ENCODE peak calls at places on chromosome 7, in four cellular contexts. I, U, S and Q are unnamed samples.

GRCh38 chr7:155377837-155378579 is 79.9 kb upstream of the EN2 start:
- DNase-seq in U (peak; percentile 32), S (no peak), I (no peak), Q (no peak)

GRCh38 chr7:102953421-102953820 is 40.6 kb downstream of the LRRC17 start:
- DNase-seq in U (no peak), I (no peak), S (no peak), Q (no peak)

GRCh38 chr7:139016931-139017511 is 18.8 kb downstream of the ZC3HAV1L start:
- DNase-seq in I (peak; percentile 80), U (peak; percentile 50), S (peak; percentile 72), Q (no peak)

GRCh38 chr7:16649196-16649595 is 3.2 kb downstream of the BZW2 start:
- DNase-seq in I (no peak), U (peak; percentile 33), S (no peak), Q (no peak)

GRCh38 chr7:38007096-38007495 is 86.7 kb downstream of the EPDR1 start:
- DNase-seq in S (no peak), I (no peak), U (no peak), Q (no peak)

GRCh38 chr7:69105092-69105491 is 493.2 kb upstream of the AUTS2 start:
- DNase-seq in U (no peak), I (no peak), S (no peak), Q (peak; percentile 60)

GRCh38 chr7:95687759-95688343 is 84.5 kb upstream of the DYNC1I1 start:
- DNase-seq in S (no peak), I (peak; percentile 71), U (peak; percentile 16), Q (no peak)

GRCh38 chr7:144526912-144527610 is 123.6 kb upstream of the NOBOX start:
- DNase-seq in S (no peak), U (no peak), I (no peak), Q (no peak)

GRCh38 chr7:30907527-30908267 is 4.0 kb upstream of the AQP1 start:
- DNase-seq in S (no peak), I (no peak), U (no peak), Q (no peak)

GRCh38 chr7:106415433-106415832 is 130.7 kb upstream of the NAMPT start:
- DNase-seq in S (no peak), I (no peak), U (no peak), Q (no peak)

GRCh38 chr7:106418526-106418925 is 133.7 kb upstream of the NAMPT start:
- DNase-seq in I (no peak), U (peak; percentile 72), S (no peak), Q (no peak)

GRCh38 chr7:106416430-106416829 is 131.6 kb upstream of the NAMPT start:
- DNase-seq in S (no peak), I (no peak), U (no peak), Q (no peak)

GRCh38 chr7:106418094-106418493 is 133.3 kb upstream of the NAMPT start:
- DNase-seq in U (peak; percentile 70), I (no peak), S (peak; percentile 42), Q (peak; percentile 39)

GRCh38 chr7:106417273-106417902 is 132.6 kb upstream of the NAMPT start:
- DNase-seq in S (no peak), I (peak; percentile 67), U (peak; percentile 51), Q (peak; percentile 49)
- H3K27ac ChIP-seq in S (no peak overlapping the region), I (peak overlapping the region; percentile 47), U (peak overlapping the region; percentile 56), Q (peak overlapping the region; percentile 83)

GRCh38 chr7:116400526-116400925 is 99.0 kb upstream of the CAV2 start:
- DNase-seq in S (no peak), U (peak; percentile 29), I (no peak), Q (no peak)
- H3K27ac ChIP-seq in S (no peak overlapping the region), U (peak overlapping the region; percentile 74), I (peak overlapping the region; percentile 37), Q (peak overlapping the region; percentile 77)

GRCh38 chr7:140036224-140036651 is 26.5 kb downstream of the PARP12 start:
- DNase-seq in U (no peak), I (no peak), S (no peak), Q (no peak)

GRCh38 chr7:140033779-140034363 is 28.9 kb downstream of the PARP12 start:
- DNase-seq in U (peak; percentile 94), S (no peak), I (no peak), Q (peak; percentile 67)

GRCh38 chr7:140035400-140036223 is 27.1 kb downstream of the PARP12 start:
- DNase-seq in I (peak; percentile 9), U (peak; percentile 70), S (no peak), Q (no peak)

GRCh38 chr7:140031364-140031763 is 31.4 kb downstream of the PARP12 start:
- DNase-seq in U (no peak), S (peak; percentile 38), I (no peak), Q (no peak)

DNA sequence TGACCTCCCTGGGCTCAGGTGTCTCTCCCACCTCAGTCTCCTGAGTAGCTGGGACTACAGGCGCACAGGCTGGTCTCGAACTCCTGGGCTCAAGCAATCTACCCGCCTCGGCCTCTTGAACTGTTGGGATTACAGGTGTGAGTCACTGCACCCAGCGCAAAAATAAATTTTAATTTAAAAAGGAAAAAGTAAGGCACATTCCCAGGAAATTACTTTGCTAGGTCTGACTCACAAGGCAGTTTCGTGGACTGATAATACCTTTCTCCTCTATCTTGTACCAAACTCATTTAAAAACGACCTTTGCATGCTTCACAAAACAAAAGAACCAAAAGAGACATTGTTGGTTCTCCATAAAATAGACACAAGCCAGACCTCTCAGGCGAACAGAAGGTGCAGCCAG is 29.7 kb downstream of the PARP12 start:
- DNase-seq in S (no peak), I (no peak), U (peak; percentile 21), Q (no peak)
- H3K27ac ChIP-seq in S (no peak overlapping the region), I (no peak overlapping the region), U (peak overlapping the region; percentile 81), Q (peak overlapping the region; percentile 76)

DNA sequence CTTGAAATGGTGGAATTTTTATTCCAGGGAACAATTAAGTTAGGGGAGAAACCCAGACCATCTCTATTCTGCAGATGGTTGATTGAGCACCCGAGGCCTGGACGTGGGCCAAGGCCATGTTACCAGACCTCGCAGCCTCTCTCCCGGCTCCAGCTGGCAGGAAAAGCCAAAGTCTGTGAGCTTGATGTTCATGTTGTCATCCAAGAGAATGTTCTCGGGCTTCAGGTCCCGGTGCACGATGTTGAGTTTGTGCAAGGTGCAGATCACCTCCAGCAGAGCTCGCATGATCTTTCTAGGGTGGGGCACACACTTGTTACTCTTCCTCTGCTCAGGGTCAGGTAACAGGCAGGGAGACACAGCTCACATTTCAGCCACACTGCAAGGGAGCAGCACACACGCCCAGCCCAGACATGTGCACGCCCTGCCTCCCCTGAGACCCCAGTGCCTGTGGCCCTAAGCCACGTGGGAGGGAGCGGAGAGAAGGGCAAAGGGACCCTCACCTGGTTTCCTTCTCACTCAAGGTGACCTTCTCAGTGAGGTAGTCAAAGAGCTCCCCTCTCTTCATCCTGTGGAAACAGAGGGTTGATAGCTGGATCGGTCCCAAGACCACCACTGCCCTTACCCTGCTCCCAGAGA is 9.5 kb downstream of the PHKG1 start:
- DNase-seq in I (no peak), S (no peak), U (no peak), Q (no peak)
- H3K27ac ChIP-seq in I (no peak overlapping the region), S (no peak overlapping the region), U (no peak overlapping the region), Q (no peak overlapping the region)